ENCODE peak calls at places on chromosomes 13 and 19, in seven cellular contexts. S is GM19239; O is skeletal muscle cell; J is uterus; Z is activated naive CD4-positive, alpha-beta T cell treated with anti-CD3 and anti-CD28 coated beads for 36 hours; L is stimulated activated CD4-positive, alpha-beta T cell treated with anti-CD3 and anti-CD28 coated beads, Interleukin-4, amount 100 ng/mL, for 48 hours; Q is WTC11. D is an unnamed sample.

GRCh38 chr19:30664358-30665058 is 292.3 kb downstream of the ZNF536 start:
- DNase-seq in Z (no peak), J (no peak), O (no peak), S (no peak), Q (peak; percentile 35), L (no peak), D (peak; percentile 63)

GRCh38 chr13:86665842-86666241 is 866.6 kb upstream of the SLITRK6 start:
- DNase-seq in L (no peak), Q (no peak), S (no peak), Z (no peak), O (no peak), J (no peak), D (no peak)

GRCh38 chr13:84455143-84455905 is 573.0 kb upstream of the SLITRK1 start:
- DNase-seq in O (no peak), J (no peak), S (no peak), Q (no peak), L (no peak), Z (no peak), D (no peak)

GRCh38 chr19:10864538-10864899 is 6.8 kb upstream of the CARM1 start:
- DNase-seq in Q (peak; percentile 91), S (no peak), J (peak; percentile 85), O (no peak), L (peak; percentile 82), Z (peak; percentile 94), D (peak; percentile 89)

GRCh38 chr13:27583645-27584044 is 36.7 kb downstream of the LNX2 start:
- DNase-seq in Z (no peak), J (no peak), O (no peak), L (no peak), Q (no peak), S (no peak), D (no peak)

GRCh38 chr19:3844596-3844995 is 24.2 kb downstream of the ZFR2 start:
- DNase-seq in Z (no peak), J (no peak), S (no peak), Q (no peak), O (peak; percentile 26), L (no peak), D (no peak)

GRCh38 chr19:17779281-17779930 is 15.5 kb upstream of the B3GNT3 start:
- DNase-seq in Z (no peak), S (no peak), O (no peak), J (no peak), L (no peak), Q (peak; percentile 69), D (peak; percentile 36)

GRCh38 chr13:79663977-79664636 is 183.2 kb downstream of the NDFIP2 start:
- DNase-seq in Q (no peak), Z (no peak), S (no peak), J (no peak), O (no peak), L (no peak), D (no peak)

GRCh38 chr19:38079926-38080380 is 144.1 kb downstream of the DPF1 start:
- DNase-seq in Q (no peak), Z (peak; percentile 13), L (no peak), J (no peak), S (peak; percentile 92), O (peak; percentile 71), D (no peak)

GRCh38 chr13:102944821-102945220 is 99.0 kb downstream of the ERCC5 start:
- DNase-seq in S (no peak), L (no peak), J (no peak), Q (no peak), Z (no peak), O (no peak), D (no peak)

GRCh38 chr13:112447306-112447705 is 71.2 kb downstream of the SPACA7 start:
- DNase-seq in J (no peak), Z (no peak), S (no peak), Q (no peak), O (no peak), L (no peak), D (no peak)